ENCODE peak calls at places on chromosome 20, in four cellular contexts. One of them, this sample, is unnamed.

GRCh38 chr20:1533059-1533458 is 24.4 kb downstream of the SIRPD start:
- DNase-seq in HCT116: no peak
- DNase-seq in PC-3: peak
- DNase-seq in GM23248: peak
- DNase-seq in this sample: peak

GRCh38 chr20:44651507-44652373 is at the start of gene ADA:
- DNase-seq in HCT116: no peak
- DNase-seq in PC-3: peak
- DNase-seq in GM23248: peak
- DNase-seq in this sample: peak

GRCh38 chr20:61405007-61405406 is 152.9 kb downstream of the CDH4 start:
- DNase-seq in HCT116: no peak
- DNase-seq in PC-3: no peak
- DNase-seq in GM23248: no peak
- DNase-seq in this sample: no peak

GRCh38 chr20:5705827-5706226 is 44.4 kb upstream of the SHLD1 start:
- DNase-seq in HCT116: no peak
- DNase-seq in PC-3: no peak
- DNase-seq in GM23248: no peak
- DNase-seq in this sample: no peak

GRCh38 chr20:22586645-22587310 is 2.4 kb upstream of the FOXA2 start:
- DNase-seq in HCT116: no peak
- DNase-seq in PC-3: peak
- DNase-seq in GM23248: peak
- DNase-seq in this sample: peak

GRCh38 chr20:911882-912600 is 4.1 kb downstream of the ANGPT4 start:
- DNase-seq in HCT116: peak
- DNase-seq in PC-3: peak
- DNase-seq in GM23248: no peak
- DNase-seq in this sample: peak

GRCh38 chr20:25005220-25005619 is 12.7 kb upstream of the APMAP start:
- DNase-seq in HCT116: no peak
- DNase-seq in PC-3: peak
- DNase-seq in GM23248: peak
- DNase-seq in this sample: no peak

GRCh38 chr20:38222231-38222922 is 38.2 kb downstream of the KIAA1755 start:
- DNase-seq in HCT116: peak
- DNase-seq in PC-3: peak
- DNase-seq in GM23248: peak
- DNase-seq in this sample: peak

GRCh38 chr20:45975686-45976085 is 3.7 kb upstream of the ZNF335 start:
- DNase-seq in HCT116: no peak
- DNase-seq in PC-3: no peak
- DNase-seq in GM23248: no peak
- DNase-seq in this sample: no peak

GRCh38 chr20:38369387-38369786 is 23.1 kb downstream of the LBP start:
- DNase-seq in HCT116: peak
- DNase-seq in PC-3: peak
- DNase-seq in GM23248: no peak
- DNase-seq in this sample: peak

GRCh38 chr20:24206995-24207394 is 218.4 kb upstream of the GGTLC1 start:
- DNase-seq in HCT116: no peak
- DNase-seq in PC-3: peak
- DNase-seq in GM23248: no peak
- DNase-seq in this sample: no peak

DNA sequence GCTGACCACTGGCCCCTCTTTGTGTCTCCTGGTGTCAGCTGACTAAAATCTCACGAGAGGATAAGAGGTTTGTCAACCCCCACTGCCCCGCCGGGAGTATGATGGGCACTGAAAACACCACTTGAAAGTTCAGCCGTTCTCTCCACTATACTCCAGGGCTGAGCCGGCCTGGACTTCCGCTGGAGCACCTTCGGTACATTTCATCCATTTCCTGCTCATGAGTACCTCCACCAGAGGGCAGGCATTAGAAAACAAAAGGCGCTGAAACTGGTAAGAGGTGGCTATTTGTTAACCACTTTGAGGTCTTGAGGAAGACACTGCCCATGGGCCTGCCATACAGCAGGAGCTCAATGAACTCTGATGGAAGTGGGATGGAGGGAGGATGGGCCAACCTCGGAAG is 17.9 kb upstream of the ANKRD60 start:
- DNase-seq in HCT116: no peak
- DNase-seq in PC-3: peak
- DNase-seq in GM23248: peak
- DNase-seq in this sample: peak
- TF ChIP-seq EZH2phosphoT487 in HCT116: no peak
- TF ChIP-seq EZH2phosphoT487 in PC-3: no peak
- TF ChIP-seq EZH2phosphoT487 in GM23248: no peak
- TF ChIP-seq EZH2phosphoT487 in this sample: no peak

DNA sequence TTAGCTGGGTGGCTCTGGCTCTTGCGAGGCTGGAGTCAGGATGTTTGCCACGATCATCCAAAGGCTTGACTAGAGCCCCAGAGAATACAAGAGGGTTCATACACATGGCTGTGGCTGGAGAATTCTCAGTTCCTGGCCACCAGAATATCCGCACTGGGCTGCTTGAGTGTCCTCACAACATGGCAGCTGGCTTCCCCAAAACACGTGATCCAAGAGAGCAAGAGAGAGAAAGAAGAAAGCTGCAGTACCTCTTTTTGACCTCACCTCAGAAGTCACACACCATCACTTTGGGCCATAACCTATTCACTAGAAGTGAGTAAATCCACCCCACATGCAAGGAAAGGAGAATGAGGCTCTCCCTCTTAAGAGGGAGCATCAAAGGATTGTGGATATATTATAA is 21.5 kb upstream of the BPIFB1 start:
- DNase-seq in HCT116: no peak
- DNase-seq in PC-3: no peak
- DNase-seq in GM23248: peak
- DNase-seq in this sample: peak
- TF ChIP-seq EZH2phosphoT487 in HCT116: no peak
- TF ChIP-seq EZH2phosphoT487 in PC-3: no peak
- TF ChIP-seq EZH2phosphoT487 in GM23248: no peak
- TF ChIP-seq EZH2phosphoT487 in this sample: no peak

GRCh38 chr20:17957505-17958325 is 10.9 kb downstream of the SNX5 start:
- DNase-seq in HCT116: no peak
- DNase-seq in PC-3: no peak
- DNase-seq in GM23248: no peak
- DNase-seq in this sample: no peak
- TF ChIP-seq EZH2phosphoT487 in HCT116: no peak
- TF ChIP-seq EZH2phosphoT487 in PC-3: no peak
- TF ChIP-seq EZH2phosphoT487 in GM23248: no peak
- TF ChIP-seq EZH2phosphoT487 in this sample: no peak

DNA sequence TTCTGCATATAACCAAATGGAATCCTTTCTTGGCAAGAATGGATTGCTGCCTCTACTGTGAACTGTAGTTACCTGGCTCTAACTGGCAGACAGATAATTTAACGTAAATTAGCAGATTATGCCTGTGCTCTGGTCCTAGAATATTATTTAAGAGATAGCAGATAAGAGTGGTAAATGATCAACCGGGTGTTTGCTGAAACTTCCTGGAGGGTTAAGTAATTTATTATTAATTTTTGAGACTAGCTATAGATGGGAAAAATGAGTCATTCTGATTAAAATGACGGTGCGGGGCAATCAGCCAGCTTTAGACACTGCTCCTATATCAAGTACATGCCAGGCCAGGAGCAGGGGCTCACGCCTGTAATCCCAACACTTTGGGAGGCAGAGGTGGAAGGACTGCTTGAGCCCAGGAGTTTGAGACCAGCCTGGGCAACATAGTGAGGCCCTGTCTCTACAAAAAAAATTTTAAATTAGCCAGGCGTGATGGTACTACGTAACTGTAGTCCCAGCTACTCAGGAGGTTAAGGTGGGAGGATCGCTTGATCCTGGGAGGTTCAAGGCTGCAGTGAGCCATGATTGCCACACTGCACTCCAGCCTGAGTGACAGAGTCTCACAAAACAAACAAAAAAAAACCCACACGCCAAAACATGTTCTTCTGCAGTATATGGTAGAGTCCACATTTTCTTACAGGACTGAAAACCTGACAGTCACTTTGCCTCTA is 22.6 kb downstream of the B4GALT5 start:
- DNase-seq in HCT116: peak
- DNase-seq in PC-3: peak
- DNase-seq in GM23248: peak
- DNase-seq in this sample: no peak
- TF ChIP-seq EZH2phosphoT487 in HCT116: no peak
- TF ChIP-seq EZH2phosphoT487 in PC-3: no peak
- TF ChIP-seq EZH2phosphoT487 in GM23248: no peak
- TF ChIP-seq EZH2phosphoT487 in this sample: no peak

DNA sequence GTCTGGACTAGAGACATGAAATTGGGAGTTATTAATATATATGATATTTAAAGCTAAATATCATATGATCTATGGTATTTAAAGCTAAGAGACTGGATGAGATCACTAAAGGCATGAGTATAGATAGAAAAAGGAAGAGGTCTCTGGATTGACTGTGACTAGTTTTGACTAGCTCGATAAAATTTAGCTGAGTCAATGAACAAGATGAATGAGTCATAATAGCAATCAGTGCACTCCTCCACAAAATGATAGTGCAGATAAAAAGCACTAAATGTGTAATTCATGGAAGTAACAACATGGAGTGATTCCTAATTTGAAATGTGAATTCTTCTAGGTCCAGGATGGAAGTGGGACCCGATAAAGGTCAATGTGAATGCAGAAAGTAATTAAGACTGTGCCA is 127.4 kb downstream of the PFDN4 start:
- DNase-seq in HCT116: no peak
- DNase-seq in PC-3: no peak
- DNase-seq in GM23248: peak
- DNase-seq in this sample: no peak
- TF ChIP-seq EZH2phosphoT487 in HCT116: no peak
- TF ChIP-seq EZH2phosphoT487 in PC-3: no peak
- TF ChIP-seq EZH2phosphoT487 in GM23248: no peak
- TF ChIP-seq EZH2phosphoT487 in this sample: no peak

DNA sequence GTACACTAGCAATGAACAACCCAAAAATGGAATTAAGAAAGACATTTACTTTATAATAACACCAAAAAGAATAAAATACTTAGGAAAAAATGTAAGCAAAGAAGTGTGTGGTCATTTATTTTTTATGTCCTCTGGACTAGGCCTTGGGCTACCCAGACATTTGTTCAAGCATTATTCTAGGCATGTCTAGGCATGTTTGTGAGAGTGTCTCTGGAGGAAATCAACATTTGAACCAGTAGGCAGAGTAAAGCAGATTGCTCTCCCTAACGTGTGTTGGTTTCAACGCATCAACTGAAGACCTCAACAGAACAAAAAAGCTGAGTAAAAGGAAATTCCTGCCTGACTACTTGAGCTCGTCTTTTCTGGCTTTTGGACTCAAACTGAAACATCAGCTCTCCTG is 84.5 kb downstream of the ANKEF1 start:
- DNase-seq in HCT116: no peak
- DNase-seq in PC-3: no peak
- DNase-seq in GM23248: no peak
- DNase-seq in this sample: peak
- TF ChIP-seq EZH2phosphoT487 in HCT116: no peak
- TF ChIP-seq EZH2phosphoT487 in PC-3: no peak
- TF ChIP-seq EZH2phosphoT487 in GM23248: no peak
- TF ChIP-seq EZH2phosphoT487 in this sample: no peak

GRCh38 chr20:57835462-57836455 is 125.9 kb upstream of the PMEPA1 start:
- DNase-seq in HCT116: no peak
- DNase-seq in PC-3: no peak
- DNase-seq in GM23248: no peak
- DNase-seq in this sample: peak
- TF ChIP-seq EZH2phosphoT487 in HCT116: no peak
- TF ChIP-seq EZH2phosphoT487 in PC-3: no peak
- TF ChIP-seq EZH2phosphoT487 in GM23248: no peak
- TF ChIP-seq EZH2phosphoT487 in this sample: no peak

GRCh38 chr20:59520814-59521213 is 83.5 kb upstream of the PHACTR3 start:
- DNase-seq in HCT116: no peak
- DNase-seq in PC-3: no peak
- DNase-seq in GM23248: no peak
- DNase-seq in this sample: no peak

GRCh38 chr20:59515013-59515905 is 89.1 kb upstream of the PHACTR3 start:
- DNase-seq in HCT116: peak
- DNase-seq in PC-3: peak
- DNase-seq in GM23248: peak
- DNase-seq in this sample: peak

GRCh38 chr20:59519707-59520014 is 84.7 kb upstream of the PHACTR3 start:
- DNase-seq in HCT116: no peak
- DNase-seq in PC-3: no peak
- DNase-seq in GM23248: no peak
- DNase-seq in this sample: no peak

GRCh38 chr20:59515906-59516209 is 88.5 kb upstream of the PHACTR3 start:
- DNase-seq in HCT116: no peak
- DNase-seq in PC-3: no peak
- DNase-seq in GM23248: no peak
- DNase-seq in this sample: no peak

DNA sequence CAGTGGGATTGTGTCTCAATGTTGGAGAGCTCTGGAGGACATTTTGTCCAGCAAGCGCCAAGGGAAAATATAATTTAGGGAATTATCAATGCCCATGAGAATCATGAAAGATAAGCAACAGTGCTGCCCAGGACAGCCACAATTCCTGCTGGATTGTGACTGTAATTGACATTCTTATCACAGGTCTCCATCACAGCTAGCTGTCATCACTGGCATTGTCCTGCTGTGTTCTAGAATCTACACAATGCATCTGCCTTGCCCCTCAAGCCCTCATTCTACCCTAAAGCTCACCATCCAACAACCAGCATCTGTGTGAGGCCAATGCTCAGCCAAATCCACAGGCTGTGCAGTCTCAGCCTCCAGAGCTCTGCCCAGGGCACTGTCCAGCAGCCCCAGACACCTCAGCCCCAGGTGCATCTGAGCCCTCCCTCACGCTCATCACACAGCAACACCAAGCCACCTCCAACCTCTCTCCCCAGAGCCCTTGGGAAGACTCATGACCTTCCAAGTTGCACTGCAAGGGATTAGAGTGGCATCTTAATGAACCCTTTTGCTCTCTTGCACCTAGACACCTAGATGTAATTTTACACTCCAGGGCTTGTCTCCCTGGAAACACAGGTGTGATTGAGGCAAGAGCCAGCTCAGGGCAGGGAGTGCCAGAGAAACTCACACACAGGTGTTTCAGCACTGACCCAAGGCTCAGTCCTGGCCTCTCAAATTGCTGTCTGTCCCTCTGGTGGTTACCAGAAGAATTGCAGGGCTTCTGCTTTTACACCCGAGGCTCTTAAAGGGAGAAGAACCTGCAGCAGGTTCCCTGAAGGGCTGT is 85.2 kb upstream of the PHACTR3 start:
- DNase-seq in HCT116: peak
- DNase-seq in PC-3: peak
- DNase-seq in GM23248: peak
- DNase-seq in this sample: peak
- TF ChIP-seq EZH2phosphoT487 in HCT116: no peak
- TF ChIP-seq EZH2phosphoT487 in PC-3: no peak
- TF ChIP-seq EZH2phosphoT487 in GM23248: no peak
- TF ChIP-seq EZH2phosphoT487 in this sample: no peak

This sample was measured in GM23338.